ENCODE peak calls at places on chromosomes 13 and 19, in five cellular contexts. T is spleen, X is transverse colon, F is GM23248, C is heart right ventricle. S is an unnamed sample.

GRCh38 chr13:111940892-111941291 is 126.1 kb upstream of the SOX1 start:
- DNase-seq in T (peak; percentile 50), X (no peak), F (no peak), C (no peak), S (no peak)

GRCh38 chr19:13834308-13834790 is 39.1 kb downstream of the ZSWIM4 start:
- DNase-seq in T (no peak), X (no peak), F (peak; percentile 83), C (no peak), S (peak; percentile 44)

GRCh38 chr13:111508164-111508870 is 187.9 kb downstream of the TEX29 start:
- DNase-seq in T (no peak), X (no peak), F (no peak), C (no peak), S (no peak)

GRCh38 chr19:38496603-38497487 is 63.4 kb downstream of the RYR1 start:
- DNase-seq in T (no peak), X (no peak), F (no peak), C (peak; percentile 24), S (no peak)

GRCh38 chr13:66958611-66959010 is 271.5 kb downstream of the PCDH9 start:
- DNase-seq in T (no peak), X (no peak), F (no peak), C (no peak), S (no peak)

GRCh38 chr13:48828962-48829405 is 146.7 kb upstream of the FNDC3A start:
- DNase-seq in T (no peak), X (no peak), F (no peak), C (no peak), S (peak; percentile 14)

GRCh38 chr13:108812165-108812564 is 182.8 kb downstream of the MYO16 start:
- DNase-seq in T (no peak), X (no peak), F (no peak), C (no peak), S (no peak)

GRCh38 chr13:22929391-22930126 is 251.2 kb upstream of the SGCG start:
- DNase-seq in T (no peak), X (no peak), F (no peak), C (no peak), S (no peak)

GRCh38 chr19:29268721-29269483 is 56.0 kb upstream of the UQCRFS1 start:
- DNase-seq in T (peak; percentile 51), X (no peak), F (no peak), C (no peak), S (peak; percentile 50)

GRCh38 chr19:41226053-41226873 is 7.2 kb downstream of the AXL start:
- DNase-seq in T (no peak), X (peak; percentile 77), F (peak; percentile 96), C (peak; percentile 61), S (peak; percentile 91)

GRCh38 chr13:90483906-90484305 is 863.6 kb upstream of the MIR17HG start:
- DNase-seq in T (no peak), X (no peak), F (no peak), C (no peak), S (no peak)

GRCh38 chr13:104327217-104327616 is 1261.0 kb upstream of the SLC10A2 start:
- DNase-seq in T (no peak), X (no peak), F (no peak), C (no peak), S (no peak)

GRCh38 chr13:43269037-43269476 is 245.7 kb downstream of the DNAJC15 start:
- DNase-seq in T (no peak), X (peak; percentile 62), F (peak; percentile 92), C (no peak), S (no peak)

GRCh38 chr13:55538424-55538823 is 1602.3 kb upstream of the PRR20A start:
- DNase-seq in T (no peak), X (no peak), F (no peak), C (no peak), S (no peak)

GRCh38 chr19:2424686-2425621 is 2.4 kb downstream of the TIMM13 start:
- DNase-seq in T (peak; percentile 86), X (no peak), F (peak; percentile 92), C (no peak), S (peak; percentile 93)

GRCh38 chr13:32976046-32976781 is 40.0 kb upstream of the KL start:
- DNase-seq in T (no peak), X (no peak), F (no peak), C (no peak), S (no peak)

GRCh38 chr13:46492946-46493345 is 60.0 kb upstream of the LRCH1 start:
- DNase-seq in T (no peak), X (no peak), F (peak; percentile 65), C (peak; percentile 29), S (peak; percentile 39)

GRCh38 chr13:72386138-72386684 is 341.2 kb downstream of the MZT1 start:
- DNase-seq in T (no peak), X (no peak), F (no peak), C (no peak), S (no peak)

GRCh38 chr13:73195091-73195490 is 136.3 kb downstream of the KLF5 start:
- DNase-seq in T (no peak), X (no peak), F (no peak), C (no peak), S (no peak)

GRCh38 chr13:63184693-63185092 is 1769.0 kb upstream of the PCDH20 start:
- DNase-seq in T (no peak), X (no peak), F (peak; percentile 38), C (no peak), S (peak; percentile 26)

GRCh38 chr19:8251025-8251472 is 41.9 kb downstream of the CERS4 start:
- DNase-seq in T (no peak), X (peak; percentile 44), F (peak; percentile 60), C (peak; percentile 86), S (peak; percentile 17)

GRCh38 chr19:45468159-45468651 is 409 bp downstream of the FOSB start:
- DNase-seq in T (peak; percentile 88), X (peak; percentile 48), F (peak; percentile 62), C (no peak), S (peak; percentile 62)

GRCh38 chr19:7953060-7953459 is 9.6 kb upstream of the TIMM44 start:
- DNase-seq in T (no peak), X (no peak), F (peak; percentile 44), C (no peak), S (no peak)

GRCh38 chr19:11281336-11282049 is 14.5 kb upstream of the TSPAN16 start:
- DNase-seq in T (no peak), X (no peak), F (no peak), C (no peak), S (no peak)

GRCh38 chr19:50558449-50558848 is 9.8 kb downstream of the LRRC4B start:
- DNase-seq in T (no peak), X (no peak), F (no peak), C (no peak), S (no peak)

GRCh38 chr13:102117175-102117830 is 284.5 kb downstream of the FGF14 start:
- DNase-seq in T (no peak), X (no peak), F (no peak), C (no peak), S (no peak)
- H3K4me3 ChIP-seq in T (no peak overlapping the region), X (no peak overlapping the region), F (no peak overlapping the region), C (no peak overlapping the region), S (no peak overlapping the region)

GRCh38 chr19:43956827-43957226 is 5.8 kb downstream of the ZNF221 start:
- DNase-seq in T (no peak), X (no peak), F (no peak), C (no peak), S (no peak)
- H3K36me3 ChIP-seq in T (no peaks in the 10 kb centered on the region), X (peaks cover 7% of the 10 kb centered on the region), F (no peaks in the 10 kb centered on the region), C (peaks cover 86% of the 10 kb centered on the region), S (no peaks in the 10 kb centered on the region)

GRCh38 chr19:30593358-30593757 is 221.2 kb downstream of the ZNF536 start:
- DNase-seq in T (no peak), X (peak; percentile 10), F (no peak), C (no peak), S (no peak)

GRCh38 chr19:30590596-30591229 is 218.5 kb downstream of the ZNF536 start:
- DNase-seq in T (no peak), X (no peak), F (no peak), C (no peak), S (no peak)

GRCh38 chr19:30596813-30597399 is 224.7 kb downstream of the ZNF536 start:
- DNase-seq in T (no peak), X (no peak), F (no peak), C (no peak), S (peak; percentile 64)

GRCh38 chr19:30596268-30596667 is 224.1 kb downstream of the ZNF536 start:
- DNase-seq in T (no peak), X (no peak), F (no peak), C (no peak), S (no peak)

DNA sequence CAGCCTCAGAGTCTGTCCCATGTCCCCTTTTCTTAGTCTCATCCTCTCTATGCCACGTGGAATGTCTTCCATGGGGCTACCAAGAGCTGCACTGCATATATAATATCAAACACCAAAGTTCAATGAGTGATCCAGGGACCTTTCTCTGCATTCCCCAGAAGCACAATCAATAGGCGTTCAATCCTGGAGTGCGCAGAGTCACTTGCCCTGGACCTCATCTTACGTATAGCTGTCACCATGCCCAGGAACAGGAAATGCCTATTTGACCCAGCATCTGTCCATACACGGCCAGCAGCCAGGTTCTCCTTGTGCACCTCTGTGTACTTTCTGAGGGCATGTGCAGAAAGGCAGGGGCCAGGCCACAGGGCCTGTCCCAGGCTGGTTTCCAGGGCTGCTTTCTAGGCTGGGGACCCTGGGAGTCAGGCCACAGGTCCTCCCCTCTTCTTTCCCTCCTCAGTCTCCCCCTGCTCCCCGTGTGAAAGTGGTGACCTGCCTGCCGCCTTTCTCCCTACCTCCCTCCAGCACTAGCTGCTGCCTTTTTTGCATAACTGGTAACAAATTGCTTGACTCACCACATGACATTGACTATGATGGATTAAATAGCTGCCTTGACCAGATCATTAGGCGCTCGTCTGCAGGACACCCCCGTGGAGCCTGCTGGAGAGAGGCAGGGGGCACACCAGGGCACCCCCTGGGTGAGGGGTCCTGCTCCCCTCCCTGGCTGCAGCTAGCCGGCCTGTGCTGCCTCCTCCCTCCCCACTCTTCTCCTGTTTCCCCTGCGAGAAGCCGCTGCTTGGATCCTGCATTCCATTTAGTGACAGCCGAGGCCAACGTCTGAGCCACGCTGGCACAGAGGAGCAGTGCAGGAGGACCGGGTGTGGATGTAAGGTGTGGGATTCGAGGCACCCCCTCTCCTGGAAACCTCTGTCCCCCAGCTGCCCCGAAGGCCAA is 222.1 kb downstream of the ZNF536 start:
- DNase-seq in T (no peak), X (no peak), F (no peak), C (no peak), S (peak; percentile 51)
- H3K27me3 ChIP-seq in T (peaks cover 18% of the 10 kb centered on the region), X (no peaks in the 10 kb centered on the region), F (no peaks in the 10 kb centered on the region), C (no peaks in the 10 kb centered on the region), S (no peaks in the 10 kb centered on the region)

GRCh38 chr13:40383922-40384321 is 282.5 kb downstream of the FOXO1 start:
- DNase-seq in T (no peak), X (no peak), F (no peak), C (no peak), S (no peak)
- H3K4me3 ChIP-seq in T (no peak overlapping the region), X (no peak overlapping the region), F (no peak overlapping the region), C (no peak overlapping the region), S (no peak overlapping the region)